ENCODE peak calls at places on chromosomes 2 and 18, in six cellular contexts. N, V, S, R, E and A are unnamed samples.
A peak's percentile ranks its signal among the peaks of the same experiment; 100 is the strongest.

GRCh38 chr2:167438206-167438605 is 549.9 kb downstream of the XIRP2 start:
- DNase-seq in V (peak; percentile 71), R (no peak), S (no peak), E (no peak), N (no peak), A (no peak)

GRCh38 chr18:10213526-10213925 is 240.9 kb upstream of the APCDD1 start:
- DNase-seq in E (no peak), R (no peak), N (no peak), S (peak; percentile 81), V (peak; percentile 64), A (no peak)

GRCh38 chr2:60882971-60883753 is 1.8 kb downstream of the REL start:
- DNase-seq in E (no peak), N (no peak), S (peak; percentile 51), V (peak; percentile 24), R (no peak), A (no peak)

GRCh38 chr2:236121546-236121945 is 46.6 kb downstream of the GBX2 start:
- DNase-seq in E (no peak), S (no peak), R (no peak), V (no peak), N (no peak), A (no peak)

GRCh38 chr2:130845507-130846085 is 8.9 kb downstream of the ARHGEF4 start:
- DNase-seq in E (no peak), S (no peak), N (no peak), R (no peak), V (no peak), A (no peak)

GRCh38 chr18:21760321-21760720 is 19.7 kb downstream of the MIB1 start:
- DNase-seq in R (no peak), N (no peak), S (no peak), V (peak; percentile 34), E (no peak), A (no peak)

GRCh38 chr2:46555011-46555410 is 75.6 kb downstream of the TMEM247 start:
- DNase-seq in V (no peak), R (peak; percentile 41), N (no peak), E (no peak), S (peak; percentile 7), A (no peak)

GRCh38 chr2:203164311-203164935 is 74.4 kb upstream of the CYP20A1 start:
- DNase-seq in V (no peak), S (no peak), R (no peak), N (no peak), E (no peak), A (no peak)

GRCh38 chr2:172249986-172250385 is 147.3 kb upstream of the DLX2 start:
- DNase-seq in V (peak; percentile 60), E (no peak), R (no peak), S (no peak), N (no peak), A (no peak)